ENCODE peak calls at places on chromosomes 2 and 18, in five cellular contexts. U is T-helper 9 cell; G is activated naive CD4-positive, alpha-beta T cell; Z is esophagus squamous epithelium; B is neural progenitor cell. J is an unnamed sample.

GRCh38 chr2:39256040-39256439 is 12.3 kb upstream of the CDKL4 start:
- DNase-seq in U (no peak), G (no peak), Z (no peak), B (no peak), J (no peak)

GRCh38 chr18:61833978-61834377 is 58.8 kb downstream of the RNF152 start:
- DNase-seq in U (no peak), G (no peak), Z (no peak), B (no peak), J (no peak)

GRCh38 chr2:222756362-222756831 is 84.9 kb downstream of the MOGAT1 start:
- DNase-seq in U (no peak), G (no peak), Z (no peak), B (peak), J (no peak)

GRCh38 chr2:151280276-151280675 is 9.2 kb downstream of the NMI start:
- DNase-seq in U (no peak), G (no peak), Z (no peak), B (no peak), J (no peak)

GRCh38 chr2:75324141-75324540 is 124.8 kb upstream of the TACR1 start:
- DNase-seq in U (no peak), G (no peak), Z (no peak), B (no peak), J (no peak)

GRCh38 chr2:3655871-3656761 is 1.9 kb upstream of the ALLC start:
- DNase-seq in U (no peak), G (no peak), Z (no peak), B (no peak), J (no peak)

GRCh38 chr2:118539290-118539689 is 308.2 kb downstream of the EN1 start:
- DNase-seq in U (no peak), G (no peak), Z (no peak), B (peak), J (no peak)

GRCh38 chr2:192146069-192147006 is 48.4 kb downstream of the TMEFF2 start:
- DNase-seq in U (no peak), G (no peak), Z (no peak), B (no peak), J (no peak)

GRCh38 chr2:68696554-68696953 is 38.1 kb upstream of the ARHGAP25 start:
- DNase-seq in U (no peak), G (no peak), Z (no peak), B (no peak), J (no peak)

GRCh38 chr2:9558948-9559381 is 3.3 kb upstream of the ADAM17 start:
- DNase-seq in U (no peak), G (no peak), Z (no peak), B (no peak), J (no peak)

GRCh38 chr18:67428148-67428547 is 88.4 kb downstream of the DSEL start:
- DNase-seq in U (no peak), G (no peak), Z (no peak), B (no peak), J (no peak)

GRCh38 chr2:165281387-165281786 is 42.2 kb downstream of the SCN2A start:
- DNase-seq in U (no peak), G (no peak), Z (no peak), B (no peak), J (no peak)

GRCh38 chr18:58257461-58257860 is 213.4 kb downstream of the NEDD4L start:
- DNase-seq in U (no peak), G (no peak), Z (no peak), B (no peak), J (no peak)

GRCh38 chr2:222302178-222303018 is 3.6 kb upstream of the PAX3 start:
- DNase-seq in U (no peak), G (no peak), Z (no peak), B (peak), J (no peak)

GRCh38 chr2:102703748-102704147 is 58.1 kb upstream of the TMEM182 start:
- DNase-seq in U (no peak), G (no peak), Z (no peak), B (peak), J (no peak)

J was measured in activated T-helper 2 cell treated with anti-CD3 and anti-CD28 coated beads, Interferon-gamma antibody, Interleukin-2, Interleukin-4, amounts not matched to agents 10 μg/mL and 5 μg/mL and 100 μg/mL, durations not matched to agents 14 hours and 24 hours and 36 hours.